ENCODE peak calls at places on chromosome 5, in nine cellular contexts. E is lower leg skin, T is heart left ventricle, R is suprapubic skin, K is astrocyte, S is transverse colon, H is prostate gland, A is keratinocyte, J is vagina. W is an unnamed sample.

GRCh38 chr5:362189-362588 is 40.7 kb downstream of the AHRR start:
- DNase-seq in E (no peak), T (no peak), R (peak), K (no peak), S (no peak), H (no peak), A (no peak), J (peak), W (no peak)

GRCh38 chr5:115349001-115349817 is 52.8 kb upstream of the CCDC112 start:
- DNase-seq in E (peak), T (peak), R (no peak), K (peak), S (peak), H (no peak), A (peak), J (no peak), W (no peak)

GRCh38 chr5:66829826-66830225 is 233.6 kb downstream of the MAST4 start:
- DNase-seq in E (no peak), T (no peak), R (no peak), K (peak), S (no peak), H (no peak), A (no peak), J (no peak), W (no peak)

GRCh38 chr5:128083811-128084227 is 253 bp downstream of the SLC12A2 start:
- DNase-seq in E (no peak), T (no peak), R (no peak), K (no peak), S (no peak), H (no peak), A (no peak), J (no peak), W (no peak)

GRCh38 chr5:180499684-180500083 is 5.5 kb downstream of the CNOT6 start:
- DNase-seq in E (no peak), T (no peak), R (no peak), K (peak), S (no peak), H (no peak), A (no peak), J (no peak), W (no peak)

GRCh38 chr5:3320317-3320865 is 275.2 kb upstream of the IRX1 start:
- DNase-seq in E (no peak), T (no peak), R (no peak), K (peak), S (no peak), H (no peak), A (no peak), J (no peak), W (no peak)

GRCh38 chr5:1875843-1876671 is 6.7 kb downstream of the IRX4 start:
- DNase-seq in E (no peak), T (no peak), R (no peak), K (no peak), S (no peak), H (no peak), A (no peak), J (no peak), W (no peak)

GRCh38 chr5:128109766-128110165 is 26.2 kb downstream of the SLC12A2 start:
- DNase-seq in E (no peak), T (no peak), R (no peak), K (no peak), S (no peak), H (no peak), A (no peak), J (no peak), W (no peak)

GRCh38 chr5:54663876-54664275 is 146.3 kb downstream of the SNX18 start:
- DNase-seq in E (peak), T (peak), R (no peak), K (peak), S (peak), H (no peak), A (no peak), J (no peak), W (no peak)

GRCh38 chr5:140348104-140348503 is 1.7 kb upstream of the HBEGF start:
- DNase-seq in E (no peak), T (no peak), R (no peak), K (no peak), S (peak), H (peak), A (peak), J (no peak), W (no peak)

GRCh38 chr5:33379757-33380156 is 61.0 kb upstream of the TARS1 start:
- DNase-seq in E (no peak), T (no peak), R (no peak), K (no peak), S (no peak), H (no peak), A (peak), J (no peak), W (no peak)

GRCh38 chr5:142129447-142129846 is 20.9 kb downstream of the NDFIP1 start:
- DNase-seq in E (no peak), T (no peak), R (no peak), K (no peak), S (no peak), H (no peak), A (no peak), J (no peak), W (no peak)

GRCh38 chr5:133427121-133427777 is 185.1 kb downstream of the FSTL4 start:
- DNase-seq in E (no peak), T (no peak), R (no peak), K (peak), S (no peak), H (no peak), A (no peak), J (peak), W (no peak)

GRCh38 chr5:64635056-64635686 is 55.1 kb upstream of the SHISAL2B start:
- DNase-seq in E (no peak), T (no peak), R (no peak), K (peak), S (no peak), H (no peak), A (no peak), J (no peak), W (no peak)

GRCh38 chr5:150481708-150481965 is 26.3 kb upstream of the NDST1 start:
- DNase-seq in E (no peak), T (no peak), R (no peak), K (no peak), S (no peak), H (no peak), A (no peak), J (no peak), W (no peak)

GRCh38 chr5:179867079-179867465 is 8.5 kb upstream of the MRNIP start:
- DNase-seq in E (no peak), T (no peak), R (no peak), K (no peak), S (no peak), H (no peak), A (no peak), J (no peak), W (peak)

GRCh38 chr5:40480392-40480791 is 199.3 kb upstream of the PTGER4 start:
- DNase-seq in E (no peak), T (no peak), R (no peak), K (no peak), S (no peak), H (no peak), A (no peak), J (no peak), W (no peak)

GRCh38 chr5:56910123-56910951 is 941 bp downstream of the SETD9 start:
- DNase-seq in E (peak), T (peak), R (peak), K (peak), S (peak), H (peak), A (peak), J (no peak), W (peak)

GRCh38 chr5:31232273-31232888 is 38.9 kb downstream of the CDH6 start:
- DNase-seq in E (no peak), T (peak), R (no peak), K (peak), S (no peak), H (no peak), A (no peak), J (no peak), W (no peak)

GRCh38 chr5:145554399-145554798 is 280.7 kb downstream of the PRELID2 start:
- DNase-seq in E (no peak), T (no peak), R (no peak), K (peak), S (no peak), H (no peak), A (no peak), J (no peak), W (no peak)

GRCh38 chr5:170545313-170545712 is 41.5 kb downstream of the KCNIP1 start:
- DNase-seq in E (no peak), T (no peak), R (no peak), K (no peak), S (no peak), H (no peak), A (no peak), J (no peak), W (no peak)

GRCh38 chr5:150286820-150287219 is 2.8 kb downstream of the CAMK2A start:
- DNase-seq in E (no peak), T (no peak), R (no peak), K (no peak), S (no peak), H (no peak), A (no peak), J (no peak), W (no peak)

GRCh38 chr5:80234311-80234948 is 21.4 kb downstream of the SERINC5 start:
- DNase-seq in E (no peak), T (no peak), R (no peak), K (no peak), S (no peak), H (no peak), A (no peak), J (no peak), W (no peak)

DNA sequence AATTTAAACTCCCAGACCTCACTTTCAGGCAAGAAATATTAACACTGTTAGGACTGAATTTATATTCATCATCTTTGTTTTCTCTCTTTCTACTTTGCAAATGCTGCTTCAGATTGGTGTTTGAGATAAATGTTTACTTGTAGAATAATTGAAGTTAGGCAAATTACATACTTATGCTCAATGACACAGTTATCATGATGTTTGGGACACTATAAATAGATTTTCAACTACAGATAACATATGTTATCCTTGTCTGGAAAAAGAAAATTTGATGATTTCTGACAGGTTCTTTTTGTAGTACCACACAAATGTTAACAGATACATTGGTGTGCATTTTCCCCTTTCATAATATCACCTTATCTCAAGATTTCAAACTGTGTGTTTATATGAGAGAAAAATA is 7.9 kb downstream of the PRR16 start:
- DNase-seq in E (no peak), T (no peak), R (no peak), K (no peak), S (no peak), H (no peak), A (no peak), J (no peak), W (no peak)
- TF ChIP-seq CTCF in E (no peak), T (no peak), R (no peak), K (no peak), S (no peak), H (no peak), A (no peak), J (no peak), W (no peak)

DNA sequence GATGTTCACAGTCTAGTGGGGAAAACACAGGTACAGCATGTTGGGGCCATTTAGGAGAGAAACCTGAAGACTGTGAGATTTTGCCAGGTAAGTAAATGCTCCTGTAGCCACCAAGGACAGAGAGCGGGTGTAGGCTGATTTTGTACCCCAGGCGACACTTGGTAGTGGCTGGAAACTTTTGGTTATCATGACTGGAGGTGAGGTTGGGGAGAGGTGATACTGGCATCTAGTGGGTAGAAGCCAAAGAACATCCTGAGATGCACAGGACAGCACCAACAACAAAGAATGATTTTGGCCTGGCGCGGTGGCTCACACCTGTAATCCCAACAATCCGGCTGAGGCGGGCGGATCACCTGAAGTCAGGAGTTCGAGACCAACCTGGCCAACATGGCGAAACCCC is 38.8 kb upstream of the PWWP2A start:
- DNase-seq in E (no peak), T (no peak), R (no peak), K (no peak), S (no peak), H (no peak), A (no peak), J (no peak), W (no peak)
- TF ChIP-seq CTCF in E (no peak), T (no peak), R (no peak), K (no peak), S (no peak), H (no peak), A (no peak), J (no peak), W (no peak)

GRCh38 chr5:82975396-82975795 is 101.8 kb downstream of the TMEM167A start:
- DNase-seq in E (no peak), T (no peak), R (no peak), K (no peak), S (no peak), H (no peak), A (no peak), J (no peak), W (no peak)

DNA sequence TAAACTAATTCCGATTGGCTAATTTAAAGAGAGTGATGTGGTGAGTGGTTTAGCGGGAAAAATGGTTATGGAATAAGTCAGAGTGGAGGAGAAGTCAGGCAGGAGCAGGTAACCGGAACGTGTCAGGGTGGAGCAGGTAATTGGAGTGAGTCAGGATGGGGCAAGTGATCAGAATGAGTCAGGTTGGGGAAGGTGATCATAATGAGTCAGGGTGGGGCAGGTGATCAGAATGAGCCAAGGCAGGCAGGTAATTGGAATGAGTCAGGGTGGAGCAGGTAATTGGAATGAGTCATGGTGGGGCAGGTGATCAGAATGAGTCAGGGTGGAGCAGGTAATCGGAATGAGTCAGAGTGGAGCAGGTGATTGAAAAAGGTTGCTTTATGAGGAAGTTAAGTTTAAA is 101.4 kb downstream of the TMEM167A start:
- DNase-seq in E (no peak), T (no peak), R (no peak), K (no peak), S (no peak), H (no peak), A (peak), J (no peak), W (no peak)
- TF ChIP-seq CTCF in E (no peak), T (no peak), R (no peak), K (no peak), S (no peak), H (no peak), A (no peak), J (no peak), W (no peak)

GRCh38 chr5:95554647-95555548 is at the start of the genes ARSK and SKIC3:
- DNase-seq in E (peak), T (peak), R (peak), K (peak), S (peak), H (peak), A (peak), J (peak), W (peak)
- TF ChIP-seq CTCF in E (no peak), T (no peak), R (peak), K (no peak), S (peak), H (no peak), A (peak), J (no peak), W (peak)

GRCh38 chr5:134512661-134512999 is 12.8 kb upstream of the JADE2 start:
- DNase-seq in E (no peak), T (no peak), R (no peak), K (no peak), S (no peak), H (no peak), A (no peak), J (no peak), W (no peak)

GRCh38 chr5:134510970-134511795 is 14.3 kb upstream of the JADE2 start:
- DNase-seq in E (no peak), T (no peak), R (no peak), K (peak), S (no peak), H (no peak), A (no peak), J (no peak), W (no peak)

GRCh38 chr5:134508521-134509195 is 16.8 kb upstream of the JADE2 start:
- DNase-seq in E (no peak), T (no peak), R (no peak), K (no peak), S (no peak), H (no peak), A (no peak), J (no peak), W (no peak)

GRCh38 chr5:134509308-134510040 is 16.0 kb upstream of the JADE2 start:
- DNase-seq in E (no peak), T (peak), R (no peak), K (peak), S (no peak), H (no peak), A (no peak), J (no peak), W (no peak)

GRCh38 chr5:134511796-134512660 is 13.4 kb upstream of the JADE2 start:
- DNase-seq in E (peak), T (peak), R (peak), K (peak), S (peak), H (no peak), A (no peak), J (no peak), W (no peak)
- TF ChIP-seq CTCF in E (no peak), T (no peak), R (no peak), K (no peak), S (peak), H (no peak), A (peak), J (no peak), W (no peak)